ENCODE peak calls at places on chromosome 21, in four cellular contexts. One of them, this sample, is unnamed.

GRCh38 chr21:27212444-27212843 is 245.6 kb upstream of the ADAMTS5 start:
- DNase-seq in K562: no peak
- DNase-seq in HepG2: no peak
- DNase-seq in H1: no peak
- DNase-seq in this sample: no peak

GRCh38 chr21:30227633-30228404 is 11.9 kb upstream of the CLDN8 start:
- DNase-seq in K562: no peak
- DNase-seq in HepG2: no peak
- DNase-seq in H1: no peak
- DNase-seq in this sample: peak

GRCh38 chr21:26845066-26845749 is at the start of gene ADAMTS1:
- DNase-seq in HepG2: peak
- DNase-seq in H1: peak
- DNase-seq in K562: no peak
- DNase-seq in this sample: no peak

GRCh38 chr21:17921579-17922530 is 102.7 kb upstream of the C21orf91 start:
- DNase-seq in K562: no peak
- DNase-seq in H1: no peak
- DNase-seq in HepG2: no peak
- DNase-seq in this sample: no peak

GRCh38 chr21:31176725-31177124 is 138.4 kb upstream of the KRTAP19-8 start:
- DNase-seq in HepG2: no peak
- DNase-seq in H1: no peak
- DNase-seq in K562: no peak
- DNase-seq in this sample: no peak

GRCh38 chr21:46667191-46667734 is 31.8 kb downstream of the PRMT2 start:
- DNase-seq in K562: no peak
- DNase-seq in HepG2: peak
- DNase-seq in H1: no peak
- DNase-seq in this sample: no peak

GRCh38 chr21:17759546-17760178 is 59.5 kb downstream of the C21orf91 start:
- DNase-seq in HepG2: no peak
- DNase-seq in K562: no peak
- DNase-seq in H1: no peak
- DNase-seq in this sample: no peak

GRCh38 chr21:28592205-28592845 is 400.4 kb downstream of the LTN1 start:
- DNase-seq in HepG2: no peak
- DNase-seq in H1: no peak
- DNase-seq in K562: no peak
- DNase-seq in this sample: no peak

GRCh38 chr21:21200103-21200938 is 202.1 kb downstream of the NCAM2 start:
- DNase-seq in H1: no peak
- DNase-seq in HepG2: no peak
- DNase-seq in K562: peak
- DNase-seq in this sample: peak

GRCh38 chr21:28423521-28423920 is 569.2 kb downstream of the LTN1 start:
- DNase-seq in K562: no peak
- DNase-seq in HepG2: no peak
- DNase-seq in H1: no peak
- DNase-seq in this sample: no peak

GRCh38 chr21:29298348-29299045 is at the start of gene BACH1:
- DNase-seq in H1: peak
- DNase-seq in HepG2: peak
- DNase-seq in K562: peak
- DNase-seq in this sample: peak

GRCh38 chr21:16302851-16303282 is 573.1 kb downstream of the USP25 start:
- DNase-seq in K562: no peak
- DNase-seq in H1: no peak
- DNase-seq in HepG2: no peak
- DNase-seq in this sample: peak

GRCh38 chr21:10272216-10272615 is 249.2 kb upstream of the TPTE start:
- DNase-seq in HepG2: peak
- DNase-seq in K562: no peak
- DNase-seq in H1: no peak
- DNase-seq in this sample: peak

GRCh38 chr21:29146726-29147125 is 16.3 kb downstream of the MAP3K7CL start:
- DNase-seq in K562: no peak
- DNase-seq in H1: no peak
- DNase-seq in HepG2: no peak
- DNase-seq in this sample: no peak

GRCh38 chr21:18340387-18340942 is 63.1 kb downstream of the TMPRSS15 start:
- DNase-seq in H1: no peak
- DNase-seq in HepG2: no peak
- DNase-seq in K562: no peak
- DNase-seq in this sample: no peak

GRCh38 chr21:41142051-41142795 is 25.7 kb upstream of the BACE2 start:
- DNase-seq in K562: no peak
- DNase-seq in HepG2: peak
- DNase-seq in H1: no peak
- DNase-seq in this sample: peak

GRCh38 chr21:30623362-30623761 is 2.9 kb downstream of the KRTAP20-4 start:
- DNase-seq in K562: no peak
- DNase-seq in HepG2: no peak
- DNase-seq in H1: no peak
- DNase-seq in this sample: no peak

GRCh38 chr21:23853796-23854379 is 1753.4 kb downstream of the MRPL39 start:
- DNase-seq in K562: peak
- DNase-seq in HepG2: no peak
- DNase-seq in H1: no peak
- DNase-seq in this sample: no peak

GRCh38 chr21:29386803-29387202 is 88.1 kb downstream of the BACH1 start:
- DNase-seq in H1: no peak
- DNase-seq in HepG2: no peak
- DNase-seq in K562: no peak
- DNase-seq in this sample: no peak

GRCh38 chr21:21688877-21689276 is 690.7 kb downstream of the NCAM2 start:
- DNase-seq in K562: no peak
- DNase-seq in H1: peak
- DNase-seq in HepG2: no peak
- DNase-seq in this sample: no peak

GRCh38 chr21:17688912-17689874 is 76.5 kb upstream of the BTG3 start:
- DNase-seq in HepG2: peak
- DNase-seq in K562: peak
- DNase-seq in H1: peak
- DNase-seq in this sample: no peak

GRCh38 chr21:41121785-41122415 is 46.1 kb upstream of the BACE2 start:
- DNase-seq in H1: peak
- DNase-seq in HepG2: peak
- DNase-seq in K562: peak
- DNase-seq in this sample: peak

GRCh38 chr21:32734214-32734613 is 6.4 kb upstream of the SYNJ1 start:
- DNase-seq in H1: no peak
- DNase-seq in HepG2: no peak
- DNase-seq in K562: no peak
- DNase-seq in this sample: no peak

GRCh38 chr21:46317710-46318463 is 5.8 kb downstream of the C21orf58 start:
- DNase-seq in K562: no peak
- DNase-seq in H1: peak
- DNase-seq in HepG2: no peak
- DNase-seq in this sample: no peak

GRCh38 chr21:46604329-46604974 is 430 bp downstream of the S100B start:
- DNase-seq in HepG2: no peak
- DNase-seq in K562: no peak
- DNase-seq in H1: no peak
- DNase-seq in this sample: no peak

GRCh38 chr21:31879911-31880310 is 7.1 kb downstream of the HUNK start:
- DNase-seq in K562: no peak
- DNase-seq in HepG2: no peak
- DNase-seq in H1: no peak
- DNase-seq in this sample: no peak

GRCh38 chr21:22827422-22827821 is 1829.2 kb downstream of the NCAM2 start:
- DNase-seq in K562: no peak
- DNase-seq in H1: no peak
- DNase-seq in HepG2: no peak
- DNase-seq in this sample: no peak

GRCh38 chr21:20459838-20460237 is 538.4 kb upstream of the NCAM2 start:
- DNase-seq in H1: no peak
- DNase-seq in HepG2: no peak
- DNase-seq in K562: no peak
- DNase-seq in this sample: no peak

GRCh38 chr21:18608226-18608625 is 204.6 kb upstream of the TMPRSS15 start:
- DNase-seq in K562: no peak
- DNase-seq in H1: no peak
- DNase-seq in HepG2: no peak
- DNase-seq in this sample: no peak

GRCh38 chr21:28975401-28975800 is 17.3 kb downstream of the LTN1 start:
- DNase-seq in HepG2: no peak
- DNase-seq in H1: no peak
- DNase-seq in K562: no peak
- DNase-seq in this sample: no peak

GRCh38 chr21:19245188-19245580 is 841.6 kb upstream of the TMPRSS15 start:
- DNase-seq in K562: no peak
- DNase-seq in HepG2: no peak
- DNase-seq in H1: no peak
- DNase-seq in this sample: no peak

GRCh38 chr21:41168391-41169257 is 664 bp downstream of the BACE2 start:
- DNase-seq in K562: no peak
- DNase-seq in HepG2: no peak
- DNase-seq in H1: peak
- DNase-seq in this sample: peak

GRCh38 chr21:17732306-17732705 is 86.8 kb downstream of the C21orf91 start:
- DNase-seq in K562: no peak
- DNase-seq in HepG2: no peak
- DNase-seq in H1: no peak
- DNase-seq in this sample: no peak

GRCh38 chr21:23986987-23987386 is 1620.3 kb downstream of the MRPL39 start:
- DNase-seq in H1: no peak
- DNase-seq in K562: no peak
- DNase-seq in HepG2: no peak
- DNase-seq in this sample: no peak

GRCh38 chr21:23401278-23401677 is 2206.0 kb downstream of the MRPL39 start:
- DNase-seq in K562: no peak
- DNase-seq in H1: no peak
- DNase-seq in HepG2: no peak
- DNase-seq in this sample: no peak

GRCh38 chr21:17585875-17586450 is 26.7 kb downstream of the BTG3 start:
- DNase-seq in K562: peak
- DNase-seq in H1: no peak
- DNase-seq in HepG2: peak
- DNase-seq in this sample: peak

GRCh38 chr21:46457801-46458314 is 833 bp upstream of the DIP2A start:
- DNase-seq in H1: no peak
- DNase-seq in K562: peak
- DNase-seq in HepG2: peak
- DNase-seq in this sample: peak

DNA sequence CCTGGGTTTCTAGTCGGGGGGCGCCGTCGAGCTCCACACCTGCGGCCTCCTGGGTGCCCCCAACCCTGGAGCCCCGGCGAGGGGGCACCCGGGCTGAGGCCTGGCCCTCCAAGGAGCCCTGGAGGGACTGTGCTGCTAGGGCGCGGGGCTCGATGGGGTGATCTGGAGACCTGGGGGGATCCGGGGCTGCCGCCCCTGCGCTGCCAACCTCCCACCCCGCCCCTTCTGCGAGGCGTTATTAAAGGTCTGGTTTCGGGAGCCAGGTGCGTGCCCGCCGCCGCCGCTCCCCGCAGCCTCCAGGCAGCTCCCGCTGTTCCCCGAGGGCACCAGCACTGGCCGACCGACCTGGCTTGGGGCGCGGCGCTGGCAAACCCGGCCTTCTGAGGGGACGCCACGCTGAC is 746 bp upstream of the POFUT2 start:
- DNase-seq in K562: no peak
- DNase-seq in HepG2: no peak
- DNase-seq in H1: no peak
- DNase-seq in this sample: no peak
- TF ChIP-seq PHF8 in K562: no peak
- TF ChIP-seq PHF8 in HepG2: no peak
- TF ChIP-seq PHF8 in H1: no peak
- TF ChIP-seq PHF8 in this sample: no peak

DNA sequence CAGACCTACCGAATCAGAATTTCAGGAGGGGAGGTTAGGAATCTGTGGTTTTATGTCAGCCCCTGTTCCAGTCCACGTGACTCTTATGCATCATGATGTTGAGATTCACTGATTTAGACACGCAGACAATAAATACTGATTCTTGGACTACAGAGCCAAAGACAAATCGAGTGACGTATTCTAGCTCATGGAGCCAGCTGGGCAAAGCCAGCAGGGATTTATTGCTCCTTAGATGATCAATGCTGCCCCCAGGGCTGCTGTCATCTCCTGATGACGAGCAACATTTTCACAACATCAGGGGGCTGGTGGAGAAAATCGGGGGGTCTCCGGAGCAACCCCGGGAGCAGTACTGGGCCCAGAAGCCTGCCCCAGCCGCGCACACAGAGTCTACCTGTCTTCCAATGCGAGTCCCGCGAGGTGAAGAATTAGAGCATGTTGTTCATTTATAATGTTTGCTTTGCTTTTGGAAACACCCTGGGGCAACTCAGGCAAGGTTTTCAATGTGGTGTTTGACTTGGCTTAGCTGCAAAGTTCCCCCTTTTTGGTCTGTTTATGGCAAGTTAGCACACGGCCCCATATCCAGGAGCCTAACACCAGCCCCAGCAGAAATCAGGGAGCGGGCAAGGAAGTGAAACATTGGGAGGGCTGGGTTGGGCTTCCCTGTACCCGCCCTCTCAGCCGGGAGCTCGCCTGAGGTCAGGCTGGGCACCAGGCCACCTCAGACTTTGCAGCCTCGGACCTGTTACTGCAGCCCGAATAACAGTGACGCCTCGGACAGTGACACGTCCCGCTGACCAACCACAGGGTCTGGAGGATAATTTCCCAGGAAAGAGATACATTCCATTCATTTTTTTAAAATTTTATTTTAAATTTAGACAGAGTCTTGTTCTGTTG is 19.9 kb upstream of the CLDN14 start:
- DNase-seq in K562: no peak
- DNase-seq in H1: no peak
- DNase-seq in HepG2: no peak
- DNase-seq in this sample: no peak
- TF ChIP-seq PHF8 in K562: no peak
- TF ChIP-seq PHF8 in H1: no peak
- TF ChIP-seq PHF8 in HepG2: no peak
- TF ChIP-seq PHF8 in this sample: no peak

GRCh38 chr21:42568834-42569731 is 55.4 kb downstream of the SLC37A1 start:
- DNase-seq in H1: no peak
- DNase-seq in K562: no peak
- DNase-seq in HepG2: no peak
- DNase-seq in this sample: no peak
- TF ChIP-seq PHF8 in H1: no peak
- TF ChIP-seq PHF8 in K562: no peak
- TF ChIP-seq PHF8 in HepG2: no peak
- TF ChIP-seq PHF8 in this sample: no peak

GRCh38 chr21:45131537-45131999 is 57.2 kb downstream of the ADARB1 start:
- DNase-seq in H1: no peak
- DNase-seq in HepG2: no peak
- DNase-seq in K562: no peak
- DNase-seq in this sample: no peak

GRCh38 chr21:45134677-45135076 is 60.3 kb downstream of the ADARB1 start:
- DNase-seq in K562: no peak
- DNase-seq in H1: no peak
- DNase-seq in HepG2: no peak
- DNase-seq in this sample: no peak

GRCh38 chr21:45135122-45135521 is 60.7 kb downstream of the ADARB1 start:
- DNase-seq in K562: no peak
- DNase-seq in HepG2: no peak
- DNase-seq in H1: no peak
- DNase-seq in this sample: no peak

GRCh38 chr21:45130324-45130774 is 56.0 kb downstream of the ADARB1 start:
- DNase-seq in HepG2: no peak
- DNase-seq in K562: no peak
- DNase-seq in H1: no peak
- DNase-seq in this sample: no peak

GRCh38 chr21:45132841-45133573 is 58.6 kb downstream of the ADARB1 start:
- DNase-seq in H1: no peak
- DNase-seq in HepG2: no peak
- DNase-seq in K562: no peak
- DNase-seq in this sample: no peak
- TF ChIP-seq PHF8 in H1: no peak
- TF ChIP-seq PHF8 in HepG2: no peak
- TF ChIP-seq PHF8 in K562: no peak
- TF ChIP-seq PHF8 in this sample: no peak